ENCODE peak calls at places on chromosome 11, in five cellular contexts. K is lower lobe of right lung, M is esophagus muscularis mucosa, O is heart left ventricle, W is cardiac muscle cell. Y is an unnamed sample.

GRCh38 chr11:46285173-46285572 is 7.7 kb downstream of the CREB3L1 start:
- DNase-seq in M (no peak), O (no peak), K (no peak), W (no peak), Y (no peak)

GRCh38 chr11:131658414-131658813 is 288.0 kb downstream of the NTM start:
- DNase-seq in W (no peak), O (no peak), K (no peak), M (no peak), Y (no peak)

GRCh38 chr11:83156996-83157754 is at the start of gene PCF11:
- DNase-seq in W (no peak), M (no peak), O (no peak), K (no peak), Y (no peak)

GRCh38 chr11:102456381-102456780 is 3.8 kb upstream of the TMEM123 start:
- DNase-seq in W (no peak), O (no peak), K (no peak), M (no peak), Y (no peak)

GRCh38 chr11:120663142-120663541 is 151.6 kb downstream of the GRIK4 start:
- DNase-seq in K (no peak), W (no peak), M (no peak), O (no peak), Y (no peak)

GRCh38 chr11:27865105-27865504 is 164.8 kb upstream of the BDNF start:
- DNase-seq in W (no peak), M (no peak), K (no peak), O (no peak), Y (no peak)

GRCh38 chr11:114301088-114301487 is 4.9 kb downstream of the NNMT start:
- DNase-seq in O (no peak), W (no peak), M (no peak), K (no peak), Y (no peak)

GRCh38 chr11:70517996-70518907 is 119.9 kb downstream of the CTTN start:
- DNase-seq in K (no peak), W (no peak), O (no peak), M (no peak), Y (no peak)

GRCh38 chr11:113806403-113806802 is 26.8 kb downstream of the CLDN25 start:
- DNase-seq in O (no peak), M (no peak), W (peak; percentile 54), K (no peak), Y (no peak)

GRCh38 chr11:31355131-31355530 is 14.4 kb downstream of the DCDC1 start:
- DNase-seq in O (no peak), M (no peak), K (no peak), W (no peak), Y (no peak)

GRCh38 chr11:126700773-126701554 is 299.6 kb downstream of the KIRREL3 start:
- DNase-seq in K (no peak), W (no peak), M (no peak), O (no peak), Y (no peak)

GRCh38 chr11:571802-572185 is 4.5 kb upstream of the PHRF1 start:
- DNase-seq in M (no peak), O (no peak), K (no peak), W (no peak), Y (no peak)

GRCh38 chr11:75858613-75859012 is 43.6 kb downstream of the UVRAG start:
- DNase-seq in W (no peak), O (no peak), M (no peak), K (no peak), Y (no peak)

GRCh38 chr11:20782771-20783170 is 113.4 kb downstream of the NELL1 start:
- DNase-seq in W (no peak), O (no peak), K (no peak), M (no peak), Y (no peak)

GRCh38 chr11:70436501-70436860 is 38.2 kb downstream of the CTTN start:
- DNase-seq in W (no peak), K (no peak), M (no peak), O (no peak), Y (no peak)

GRCh38 chr11:83219095-83219494 is 25.6 kb downstream of the ANKRD42 start:
- DNase-seq in K (no peak), O (no peak), M (no peak), W (peak; percentile 29), Y (no peak)

GRCh38 chr11:74169736-74170458 is 905 bp downstream of the C2CD3 start:
- DNase-seq in W (no peak), K (no peak), O (no peak), M (no peak), Y (no peak)

GRCh38 chr11:6621711-6622211 is 2.5 kb upstream of the TPP1 start:
- DNase-seq in M (no peak), K (no peak), W (no peak), O (no peak), Y (no peak)

GRCh38 chr11:3132271-3132781 is 32.8 kb downstream of the OSBPL5 start:
- DNase-seq in K (peak; percentile 24), W (no peak), O (no peak), M (no peak), Y (peak; percentile 46)

GRCh38 chr11:33040127-33040861 is 922 bp downstream of the TCP11L1 start:
- DNase-seq in O (no peak), W (no peak), M (no peak), K (no peak), Y (no peak)

GRCh38 chr11:6523253-6523652 is 26.2 kb downstream of the DNHD1 start:
- DNase-seq in K (no peak), O (no peak), W (no peak), M (no peak), Y (no peak)

GRCh38 chr11:27215471-27216267 is 147.3 kb downstream of the CCDC34 start:
- DNase-seq in W (no peak), O (peak; percentile 42), K (peak; percentile 76), M (no peak), Y (no peak)

GRCh38 chr11:57424802-57425564 is 1.9 kb downstream of the SLC43A3 start:
- DNase-seq in M (peak; percentile 95), K (peak; percentile 76), W (no peak), O (peak; percentile 77), Y (peak; percentile 91)

GRCh38 chr11:102807921-102808320 is 10.0 kb upstream of the MMP1 start:
- DNase-seq in M (no peak), O (no peak), K (peak; percentile 50), W (no peak), Y (no peak)

GRCh38 chr11:1230456-1231395 is 7.9 kb downstream of the MUC5B start:
- DNase-seq in M (no peak), W (no peak), O (peak; percentile 19), K (peak; percentile 42), Y (peak; percentile 64)

GRCh38 chr11:102489469-102490145 is 37.0 kb upstream of the TMEM123 start:
- DNase-seq in K (no peak), W (no peak), M (no peak), O (no peak), Y (no peak)

GRCh38 chr11:6655020-6655789 is 404 bp downstream of the DCHS1 start:
- DNase-seq in M (peak; percentile 91), K (no peak), W (peak; percentile 51), O (peak; percentile 49), Y (peak; percentile 74)

GRCh38 chr11:123762422-123762821 is 8.1 kb upstream of the OR6X1 start:
- DNase-seq in O (no peak), W (no peak), K (no peak), M (no peak), Y (no peak)

GRCh38 chr11:18791175-18792065 is at the start of gene PTPN5:
- DNase-seq in O (no peak), K (no peak), M (no peak), W (peak; percentile 48), Y (no peak)

GRCh38 chr11:101866619-101867491 is 48.0 kb upstream of the CEP126 start:
- DNase-seq in O (no peak), K (no peak), M (no peak), W (no peak), Y (no peak)

GRCh38 chr11:69035959-69036340 is 12.8 kb upstream of the TPCN2 start:
- DNase-seq in M (no peak), O (no peak), K (no peak), W (no peak), Y (peak; percentile 82)

GRCh38 chr11:39786682-39787081 is 1672.8 kb downstream of the LRRC4C start:
- DNase-seq in K (no peak), M (no peak), O (no peak), W (no peak), Y (no peak)

GRCh38 chr11:19644316-19644715 is 68.3 kb upstream of the NAV2 start:
- DNase-seq in O (no peak), M (no peak), K (no peak), W (no peak), Y (no peak)

GRCh38 chr11:75872887-75873416 is 57.9 kb downstream of the UVRAG start:
- DNase-seq in O (no peak), W (no peak), K (no peak), M (no peak), Y (no peak)

DNA sequence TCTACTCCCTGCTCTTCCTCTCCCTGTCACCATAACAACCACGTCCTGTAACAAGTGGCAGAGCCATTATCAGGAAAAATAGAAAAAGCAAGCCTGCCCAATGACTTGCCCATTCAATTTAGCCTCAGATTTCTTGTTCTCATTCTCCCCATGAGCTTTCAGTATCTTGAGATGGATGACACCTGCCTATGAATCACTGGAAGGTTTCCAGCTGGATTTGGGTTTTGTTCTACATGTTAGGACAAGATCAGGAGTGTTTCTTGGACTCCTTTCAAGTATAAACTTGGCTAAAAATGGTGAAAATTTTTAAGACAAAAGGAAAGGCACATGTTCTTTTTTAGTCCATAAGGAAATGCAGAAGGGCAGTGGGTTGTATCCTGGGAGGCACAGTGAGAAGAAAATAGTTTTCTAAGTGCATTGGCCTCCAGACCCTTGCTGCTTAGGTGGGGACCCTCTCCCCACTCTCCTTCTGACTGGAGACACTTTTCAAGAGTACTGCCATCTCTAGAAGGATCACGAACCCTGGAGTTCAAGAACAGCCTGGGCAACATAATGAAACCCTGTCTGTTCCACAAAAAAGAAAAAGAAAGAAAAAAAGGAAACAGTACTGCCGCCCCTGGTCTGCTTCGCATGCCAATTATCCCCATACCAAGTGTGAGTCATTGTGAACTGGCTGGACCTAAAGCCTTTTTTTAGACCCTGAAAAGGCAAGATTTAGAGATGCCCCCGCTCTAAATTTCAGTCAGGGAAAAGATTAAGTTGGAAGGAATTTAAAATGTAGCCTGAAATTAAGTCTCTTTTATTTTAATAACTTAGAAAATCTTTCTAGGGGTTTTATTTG is 51.0 kb downstream of the MTNR1B start:
- DNase-seq in M (no peak), W (no peak), O (no peak), K (no peak), Y (no peak)
- TF ChIP-seq CTCF in M (no peak), W (no peak), O (no peak), K (no peak), Y (no peak)

GRCh38 chr11:134050541-134051383 is 18.1 kb upstream of the JAM3 start:
- DNase-seq in O (peak; percentile 70), K (peak; percentile 84), M (no peak), W (peak; percentile 85), Y (peak; percentile 88)
- H3K4me3 ChIP-seq in O (peak overlapping the region; percentile 17), K (peak overlapping the region; percentile 48), M (peak overlapping the region; percentile 45), W (no peak overlapping the region), Y (peak overlapping the region; percentile 31)

DNA sequence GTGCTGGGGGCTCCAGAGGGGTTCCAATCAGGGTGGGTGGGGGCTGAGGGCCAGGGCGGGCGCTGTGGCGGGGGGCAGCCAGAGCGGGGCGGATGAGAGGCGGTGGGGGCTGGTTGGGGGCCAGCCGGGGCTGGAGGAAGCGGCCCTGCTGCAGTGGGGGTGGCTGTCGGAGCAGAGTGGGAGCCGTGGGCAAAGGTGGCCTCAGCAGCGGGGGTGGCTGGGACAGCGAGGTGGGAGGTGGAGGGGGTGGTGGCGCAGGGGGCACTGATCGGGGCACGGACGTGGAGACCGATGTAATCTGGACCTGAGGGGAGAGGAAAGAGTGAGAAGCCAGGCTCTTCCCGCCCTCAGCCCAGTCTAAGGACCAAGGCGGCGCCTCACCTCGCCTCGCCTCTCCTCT is 5.1 kb downstream of the RCOR2 start:
- DNase-seq in W (no peak), K (no peak), O (no peak), M (no peak), Y (no peak)
- TF ChIP-seq CTCF in W (no peak), K (no peak), O (no peak), M (no peak), Y (no peak)

GRCh38 chr11:110196241-110196754 is 100.1 kb downstream of the RDX start:
- DNase-seq in W (no peak), O (no peak), K (no peak), M (peak; percentile 50), Y (no peak)
- H3K4me3 ChIP-seq in W (no peak overlapping the region), O (no peak overlapping the region), K (no peak overlapping the region), M (no peak overlapping the region), Y (no peak overlapping the region)

Y was measured in sigmoid colon.